ENCODE peak calls at places on chromosomes 4 and X, in four cellular contexts. T, H, X and J are unnamed samples.

GRCh38 chrX:25020391-25021131 is 4.8 kb upstream of the ARX start:
- DNase-seq in T (no peak), H (no peak), X (peak), J (no peak)

GRCh38 chrX:106903291-106903820 is at the start of gene RIPPLY1:
- DNase-seq in T (no peak), H (no peak), X (no peak), J (no peak)

GRCh38 chr4:25108556-25108955 is 51.7 kb downstream of the SEPSECS start:
- DNase-seq in T (no peak), H (no peak), X (no peak), J (no peak)

GRCh38 chrX:107894038-107894437 is 68.4 kb downstream of the MID2 start:
- DNase-seq in T (peak), H (peak), X (peak), J (peak)

GRCh38 chr4:10832989-10833635 is 148.5 kb upstream of the CLNK start:
- DNase-seq in T (no peak), H (no peak), X (no peak), J (no peak)

GRCh38 chr4:20422398-20422797 is 170.7 kb downstream of the SLIT2 start:
- DNase-seq in T (peak), H (peak), X (peak), J (peak)

GRCh38 chr4:62320612-62321011 is 1120.5 kb downstream of the ADGRL3 start:
- DNase-seq in T (no peak), H (no peak), X (no peak), J (no peak)

GRCh38 chr4:56229947-56230346 is 157.3 kb downstream of the AASDH start:
- DNase-seq in T (no peak), H (no peak), X (no peak), J (no peak)

GRCh38 chr4:156177941-156178340 is 224.3 kb upstream of the CTSO start:
- DNase-seq in T (no peak), H (no peak), X (no peak), J (no peak)

GRCh38 chrX:148501121-148502066 is 977 bp downstream of the AFF2 start:
- DNase-seq in T (no peak), H (peak), X (no peak), J (no peak)

GRCh38 chrX:23742174-23742692 is 843 bp downstream of the ACOT9 start:
- DNase-seq in T (no peak), H (no peak), X (peak), J (peak)

GRCh38 chrX:68498044-68498507 is 775 bp upstream of the YIPF6 start:
- DNase-seq in T (no peak), H (no peak), X (no peak), J (no peak)

GRCh38 chrX:72306085-72306801 is 529 bp upstream of the CITED1 start:
- DNase-seq in T (no peak), H (no peak), X (no peak), J (no peak)

GRCh38 chrX:135951291-135951690 is 22.5 kb downstream of the MMGT1 start:
- DNase-seq in T (no peak), H (no peak), X (no peak), J (no peak)

GRCh38 chrX:10038585-10038984 is 71.4 kb downstream of the CLDN34 start:
- DNase-seq in T (no peak), H (no peak), X (no peak), J (no peak)

GRCh38 chr4:860561-860960 is 34.6 kb upstream of the CPLX1 start:
- DNase-seq in T (no peak), H (no peak), X (no peak), J (no peak)

GRCh38 chrX:18856645-18856997 is 127.3 kb downstream of the PHKA2 start:
- DNase-seq in T (no peak), H (no peak), X (no peak), J (no peak)

GRCh38 chr4:10083331-10083769 is 33.2 kb downstream of the WDR1 start:
- DNase-seq in T (no peak), H (no peak), X (no peak), J (no peak)

GRCh38 chr4:99921174-99921573 is 25.2 kb downstream of the DNAJB14 start:
- DNase-seq in T (no peak), H (no peak), X (no peak), J (no peak)

GRCh38 chr4:128776794-128777216 is 32.7 kb upstream of the JADE1 start:
- DNase-seq in T (no peak), H (no peak), X (peak), J (no peak)

GRCh38 chr4:71025654-71026053 is 32.2 kb downstream of the DCK start:
- DNase-seq in T (no peak), H (no peak), X (no peak), J (no peak)

GRCh38 chrX:20056704-20057103 is 60.0 kb downstream of the MAP7D2 start:
- DNase-seq in T (no peak), H (no peak), X (no peak), J (no peak)

GRCh38 chr4:105276361-105276760 is 129.7 kb downstream of the TET2 start:
- DNase-seq in T (no peak), H (no peak), X (no peak), J (no peak)

GRCh38 chr4:105274090-105274489 is 127.4 kb downstream of the TET2 start:
- DNase-seq in T (no peak), H (no peak), X (no peak), J (no peak)

GRCh38 chr4:105274504-105274903 is 127.8 kb downstream of the TET2 start:
- DNase-seq in T (no peak), H (no peak), X (no peak), J (no peak)

GRCh38 chr4:105273230-105273629 is 126.6 kb downstream of the TET2 start:
- DNase-seq in T (no peak), H (no peak), X (no peak), J (no peak)

GRCh38 chr4:105272002-105272401 is 125.3 kb downstream of the TET2 start:
- DNase-seq in T (no peak), H (no peak), X (no peak), J (no peak)
- H3K4me3 ChIP-seq in T (no peak), H (no peak), X (no peak), J (no peak)

GRCh38 chrX:13008189-13008533 is 33.3 kb downstream of the TMSB4X start:
- DNase-seq in T (no peak), H (no peak), X (no peak), J (no peak)
- H2AFZ ChIP-seq in T (no peak), H (peak), X (no peak), J (no peak)

GRCh38 chr4:139315221-139315675 is 13.0 kb upstream of the NDUFC1 start:
- DNase-seq in T (no peak), H (no peak), X (no peak), J (no peak)
- H3K4me3 ChIP-seq in T (no peak), H (no peak), X (no peak), J (no peak)

GRCh38 chr4:186999676-187000075 is 276.0 kb upstream of the FAT1 start:
- DNase-seq in T (no peak), H (no peak), X (no peak), J (no peak)
- H2AFZ ChIP-seq in T (no peak), H (no peak), X (no peak), J (no peak)